ENCODE peak calls at places on chromosomes 5 and 9, in eight cellular contexts. L is AG09309, E is fibroblast of the aortic adventitia, H is fibroblast of mammary gland, J is cardiac muscle cell, P is transverse colon, X is AG10803, T is astrocyte. D is an unnamed sample.

GRCh38 chr9:125049212-125049611 is 94.1 kb downstream of the SCAI start:
- DNase-seq in H (no peak), E (no peak), T (peak; percentile 5), X (no peak), L (no peak), P (no peak), J (no peak), D (no peak)

GRCh38 chr5:147522435-147522834 is 12.6 kb upstream of the DPYSL3 start:
- DNase-seq in P (no peak), H (peak; percentile 87), J (peak; percentile 10), X (no peak), L (no peak), T (peak; percentile 80), E (peak; percentile 52), D (no peak)

GRCh38 chr5:74519161-74519571 is 121.4 kb downstream of the ENC1 start:
- DNase-seq in L (no peak), T (no peak), H (peak; percentile 57), X (no peak), P (no peak), E (no peak), J (no peak), D (no peak)

GRCh38 chr5:42993516-42994284 is 46.4 kb downstream of the ANXA2R start:
- DNase-seq in E (peak; percentile 81), T (peak; percentile 86), X (peak; percentile 77), P (peak; percentile 33), L (no peak), H (peak; percentile 87), J (peak; percentile 92), D (no peak)

GRCh38 chr5:151870820-151871219 is 53.8 kb downstream of the GLRA1 start:
- DNase-seq in P (peak; percentile 14), E (no peak), J (peak; percentile 44), T (peak; percentile 62), H (peak; percentile 59), L (peak; percentile 20), X (peak; percentile 80), D (peak; percentile 16)

GRCh38 chr9:27276182-27277030 is 20.5 kb downstream of the EQTN start:
- DNase-seq in T (peak; percentile 32), E (peak; percentile 75), P (no peak), L (peak; percentile 11), H (peak; percentile 67), X (peak; percentile 56), J (peak; percentile 76), D (no peak)

GRCh38 chr5:151706906-151707305 is 20.2 kb upstream of the SPARC start:
- DNase-seq in E (no peak), L (no peak), T (peak; percentile 72), X (no peak), P (no peak), J (no peak), H (peak; percentile 64), D (no peak)

GRCh38 chr5:3593771-3594513 is 1.7 kb upstream of the IRX1 start:
- DNase-seq in T (peak; percentile 38), X (no peak), L (no peak), H (peak; percentile 38), P (no peak), J (no peak), E (no peak), D (no peak)

GRCh38 chr9:117763314-117763713 is 59.1 kb downstream of the TLR4 start:
- DNase-seq in E (peak; percentile 25), T (peak; percentile 20), P (no peak), L (peak; percentile 13), J (peak; percentile 45), H (peak; percentile 33), X (peak; percentile 66), D (no peak)

DNA sequence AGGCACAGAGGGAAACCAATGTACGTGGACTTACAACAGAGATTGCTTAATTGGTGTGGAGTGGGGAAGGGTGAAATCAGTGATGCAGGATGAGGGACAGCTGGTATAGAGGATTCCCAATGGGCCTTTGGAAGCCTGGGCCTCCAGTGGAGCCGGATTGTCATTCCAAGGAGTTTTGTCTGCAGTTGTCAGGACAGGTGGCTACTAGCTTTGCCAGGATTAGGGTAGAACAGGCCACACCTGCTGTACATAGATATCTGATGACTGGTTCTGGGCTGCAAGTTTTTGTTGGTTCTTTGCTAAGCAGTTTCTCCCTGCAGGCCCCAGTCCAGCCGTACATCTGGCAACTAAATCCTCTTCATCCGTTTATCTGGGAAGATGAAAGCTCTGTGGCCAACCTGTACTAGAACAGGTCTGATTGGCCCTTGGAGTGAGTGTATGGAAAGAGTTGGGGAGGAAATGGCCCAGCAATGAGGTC is 4.3 kb downstream of the SKP2 start:
- DNase-seq in H (no peak), E (peak; percentile 17), J (peak; percentile 45), X (peak; percentile 90), P (no peak), L (no peak), T (peak; percentile 63), D (peak; percentile 40)
- H3K4me3 ChIP-seq in H (no peak overlapping the region), E (no peak overlapping the region), J (no peak overlapping the region), X (no peak overlapping the region), P (no peak overlapping the region), L (no peak overlapping the region), T (no peak overlapping the region), D (no peak overlapping the region)

DNA sequence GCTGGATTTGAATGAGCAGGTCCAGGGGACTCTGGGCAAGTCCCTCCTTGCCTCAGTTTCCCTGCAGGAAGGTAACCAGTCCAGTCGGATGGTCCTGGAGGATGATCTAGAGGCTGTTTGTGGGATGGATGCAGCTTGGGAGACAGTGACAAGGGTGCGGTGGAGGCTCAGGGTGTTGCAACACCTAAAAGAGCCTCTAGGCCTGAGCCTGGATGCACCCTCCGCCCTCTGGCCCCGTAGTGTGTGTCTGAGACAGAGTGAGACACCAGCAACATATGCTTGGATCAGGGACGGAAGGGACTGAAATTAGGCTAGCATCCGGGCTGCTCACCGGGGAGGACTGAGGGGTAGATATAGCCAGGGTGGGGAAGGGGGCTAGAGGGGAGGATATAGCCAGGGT is 1.1 kb downstream of the CRAT start:
- DNase-seq in X (peak; percentile 58), E (peak; percentile 20), T (no peak), J (peak; percentile 12), H (peak; percentile 63), L (no peak), P (peak; percentile 49), D (no peak)
- TF ChIP-seq CTCF in X (no peak), E (peak; percentile 6), T (no peak), J (no peak), H (no peak), L (no peak), P (no peak), D (no peak)

DNA sequence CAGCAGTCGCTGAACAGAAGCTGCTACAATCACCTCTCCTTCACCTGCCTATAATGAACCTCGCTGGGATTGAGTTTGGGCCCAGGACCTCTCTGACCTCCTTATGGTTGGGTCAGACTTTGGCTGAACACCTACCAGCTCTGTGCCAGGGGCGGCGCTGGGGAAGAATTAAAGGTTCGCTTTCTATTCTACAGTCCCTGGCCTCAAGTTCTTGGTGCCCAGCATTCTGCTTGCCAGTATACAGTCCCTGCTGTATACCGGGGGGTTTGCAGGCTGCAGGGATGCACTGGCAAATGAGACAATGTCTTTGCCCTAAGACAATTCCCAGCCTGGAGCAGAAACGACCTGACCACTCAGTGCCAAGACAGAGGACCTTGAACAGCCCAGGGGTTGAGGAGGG is 930 bp upstream of the STRBP start:
- DNase-seq in L (no peak), P (no peak), H (no peak), X (no peak), E (no peak), J (no peak), T (no peak), D (no peak)
- H3K4me3 ChIP-seq in L (no peak overlapping the region), P (peak overlapping the region; percentile 94), H (no peak overlapping the region), X (no peak overlapping the region), E (no peak overlapping the region), J (peak overlapping the region; percentile 100), T (peak overlapping the region; percentile 74), D (peak overlapping the region; percentile 63)

DNA sequence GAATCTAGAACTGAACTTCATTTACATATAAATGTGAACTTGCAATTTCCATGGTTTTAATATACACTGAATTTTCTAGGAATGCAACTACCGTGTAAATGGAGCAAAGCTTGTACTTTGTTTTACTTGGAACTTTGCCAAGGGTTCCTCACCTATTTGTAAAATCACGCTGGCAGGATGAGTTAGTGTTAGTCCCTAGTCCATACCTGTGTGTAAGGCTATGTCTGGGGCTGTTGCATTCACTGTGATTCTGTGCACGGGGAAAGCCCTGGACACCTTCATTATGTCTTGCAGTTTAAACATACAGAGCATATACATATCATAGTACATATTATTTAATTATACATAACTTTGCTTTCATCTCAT is 119.9 kb downstream of the PAX5 start:
- DNase-seq in J (no peak), T (no peak), P (no peak), H (no peak), E (no peak), X (no peak), L (no peak), D (no peak)
- TF ChIP-seq CTCF in J (no peak), T (no peak), P (no peak), H (no peak), E (no peak), X (no peak), L (no peak), D (no peak)

DNA sequence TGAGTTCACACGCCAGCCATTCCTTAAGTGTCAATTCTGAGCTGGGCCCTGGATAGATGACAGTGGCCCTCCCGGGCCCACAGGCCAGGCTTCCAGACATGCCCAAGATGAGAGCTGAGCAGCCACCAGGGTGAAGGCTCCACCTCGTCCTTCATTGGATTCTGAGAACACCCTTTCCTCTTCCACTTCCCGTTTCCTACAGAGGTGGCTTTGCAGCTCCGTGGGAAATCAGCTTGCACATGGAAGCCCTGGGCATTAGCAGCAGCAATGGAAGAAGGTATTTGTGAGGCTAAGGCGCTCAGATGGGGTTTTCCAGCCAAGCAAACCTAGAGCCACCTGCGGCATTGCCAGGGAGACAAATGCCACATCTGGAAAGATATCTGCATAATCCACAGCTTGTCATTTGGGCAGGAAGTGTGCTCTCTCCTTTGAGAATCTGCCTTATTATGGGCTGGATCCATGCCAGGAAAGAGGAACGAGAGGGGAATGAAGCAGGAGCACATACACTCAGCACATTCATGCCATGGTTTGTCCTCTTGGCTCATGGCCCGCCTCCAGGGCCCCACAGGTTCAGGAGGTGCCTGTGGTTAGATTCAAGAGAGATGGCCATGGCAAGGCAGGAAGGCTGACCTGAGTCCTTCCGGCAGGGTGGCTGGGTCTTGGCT is 34.1 kb downstream of the CFAP77 start:
- DNase-seq in T (no peak), X (no peak), P (no peak), J (no peak), L (no peak), H (no peak), E (no peak), D (no peak)
- H3K4me3 ChIP-seq in T (no peak overlapping the region), X (no peak overlapping the region), P (no peak overlapping the region), J (no peak overlapping the region), L (no peak overlapping the region), H (no peak overlapping the region), E (no peak overlapping the region), D (no peak overlapping the region)

D was measured in AG04449.